ENCODE peak calls at places on chromosomes 6 and 20, in six cellular contexts. Q, Y, F, S, K and B are unnamed samples.

GRCh38 chr20:2299301-2299700 is 3.5 kb downstream of the TGM3 start:
- DNase-seq in Q (no peak), Y (no peak), S (no peak), F (peak; percentile 85), K (peak; percentile 22), B (no peak)

GRCh38 chr6:34522740-34523139 is 33.4 kb downstream of the SPDEF start:
- DNase-seq in Q (no peak), K (no peak), Y (no peak), S (no peak), F (no peak), B (peak; percentile 15)

GRCh38 chr20:32446301-32447100 is 88.4 kb downstream of the ASXL1 start:
- DNase-seq in K (no peak), Q (no peak), S (peak; percentile 70), F (peak; percentile 23), Y (no peak), B (peak; percentile 76)

GRCh38 chr6:83183082-83183828 is 9.8 kb downstream of the PGM3 start:
- DNase-seq in K (no peak), S (no peak), F (no peak), Y (no peak), Q (no peak), B (no peak)

GRCh38 chr20:51176846-51177245 is 153.9 kb upstream of the KCNG1 start:
- DNase-seq in S (no peak), Y (no peak), Q (no peak), F (no peak), K (no peak), B (no peak)

GRCh38 chr6:155075938-155076337 is 80.8 kb downstream of the TIAM2 start:
- DNase-seq in S (no peak), Q (no peak), K (no peak), F (no peak), Y (no peak), B (no peak)

GRCh38 chr6:113406051-113406695 is 451.0 kb upstream of the MARCKS start:
- DNase-seq in K (no peak), Y (no peak), F (no peak), S (no peak), Q (no peak), B (no peak)

GRCh38 chr6:37256692-37257319 is 766 bp upstream of the TBC1D22B start:
- DNase-seq in Y (no peak), Q (no peak), K (no peak), F (no peak), S (no peak), B (no peak)

GRCh38 chr6:154247119-154247814 is 109.3 kb downstream of the IPCEF1 start:
- DNase-seq in Q (no peak), Y (no peak), K (no peak), S (no peak), F (no peak), B (no peak)

GRCh38 chr6:3085074-3085473 is 16.8 kb downstream of the RIPK1 start:
- DNase-seq in Y (no peak), F (no peak), S (no peak), K (no peak), Q (no peak), B (no peak)

GRCh38 chr20:24411003-24411402 is 58.4 kb upstream of the SYNDIG1 start:
- DNase-seq in S (no peak), K (no peak), Y (no peak), Q (no peak), F (no peak), B (no peak)

GRCh38 chr6:19999319-20000191 is 162.4 kb downstream of the ID4 start:
- DNase-seq in F (no peak), K (no peak), Q (no peak), S (no peak), Y (no peak), B (no peak)

GRCh38 chr20:50516180-50516934 is 6.2 kb downstream of the PTPN1 start:
- DNase-seq in Q (no peak), S (no peak), K (no peak), Y (no peak), F (no peak), B (no peak)

GRCh38 chr6:26240157-26240980 is 124.6 kb upstream of the BTN3A2 start:
- DNase-seq in Y (peak; percentile 63), Q (no peak), F (peak; percentile 73), K (no peak), S (no peak), B (no peak)

GRCh38 chr6:155079985-155080452 is 84.9 kb downstream of the TIAM2 start:
- DNase-seq in S (no peak), K (no peak), F (no peak), Y (no peak), Q (no peak), B (no peak)

GRCh38 chr6:43972179-43972914 is 154.9 kb downstream of the MRPL14 start:
- DNase-seq in K (peak; percentile 48), S (no peak), Q (no peak), Y (peak; percentile 22), F (no peak), B (peak; percentile 41)
- TF ChIP-seq CTCF in K (no peak), S (no peak), Q (no peak), Y (no peak), F (no peak), B (no peak)

DNA sequence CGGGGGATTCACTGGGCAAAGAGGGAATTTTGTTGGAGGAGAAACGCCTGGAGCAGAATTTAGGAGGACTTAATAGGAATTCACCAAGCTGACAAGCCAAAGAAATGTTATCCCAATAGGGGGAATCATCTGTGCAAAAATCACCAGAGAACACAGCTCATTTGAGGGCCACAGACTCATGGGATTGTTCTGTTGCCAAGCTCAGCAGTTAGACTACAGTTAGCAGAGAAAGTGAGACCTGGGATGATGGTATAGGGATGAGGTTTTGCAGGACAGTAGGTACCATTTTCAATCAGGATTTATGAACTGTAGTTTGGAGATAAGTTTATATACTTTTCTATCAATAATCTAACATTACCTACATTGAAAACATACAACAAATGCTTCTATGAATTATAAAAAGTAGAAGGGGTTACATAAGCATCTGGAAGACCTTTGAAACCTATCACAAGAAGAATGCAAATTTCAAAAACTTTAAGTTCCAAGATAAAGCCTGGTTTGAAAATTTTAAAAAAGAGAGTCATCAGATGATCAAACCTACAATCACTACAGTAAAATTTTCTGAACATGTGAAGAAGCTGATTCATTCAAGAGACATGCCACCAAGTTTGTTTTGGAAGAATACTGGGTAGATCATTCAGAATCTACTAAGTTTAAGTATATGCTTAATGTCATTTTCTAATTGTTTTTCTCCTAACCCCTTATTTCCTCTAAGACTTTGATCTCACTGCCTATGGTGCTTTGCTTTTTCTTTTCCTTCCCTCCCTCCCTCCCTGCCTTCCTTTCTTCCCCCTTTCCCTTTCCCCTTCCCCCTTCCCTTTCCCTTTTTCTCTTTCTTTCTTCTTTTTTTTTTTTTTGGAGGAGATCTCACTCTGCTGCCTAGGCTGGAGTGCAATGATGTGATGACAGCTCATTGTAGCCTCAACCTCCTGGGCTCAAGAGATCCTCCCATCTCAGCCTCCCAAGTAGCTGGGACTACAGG is 81.5 kb downstream of the KIF13A start:
- DNase-seq in Q (no peak), S (no peak), F (no peak), K (no peak), Y (no peak), B (no peak)
- H3K4me1 ChIP-seq in Q (no peaks in the 10 kb centered on the region), S (no peaks in the 10 kb centered on the region), F (no peaks in the 10 kb centered on the region), K (peaks cover 19% of the 10 kb centered on the region), Y (no peaks in the 10 kb centered on the region), B (peaks cover 32% of the 10 kb centered on the region)

GRCh38 chr6:29419516-29419915 is 4.8 kb downstream of the OR12D1 start:
- DNase-seq in F (no peak), Y (no peak), Q (no peak), S (no peak), K (no peak), B (no peak)

DNA sequence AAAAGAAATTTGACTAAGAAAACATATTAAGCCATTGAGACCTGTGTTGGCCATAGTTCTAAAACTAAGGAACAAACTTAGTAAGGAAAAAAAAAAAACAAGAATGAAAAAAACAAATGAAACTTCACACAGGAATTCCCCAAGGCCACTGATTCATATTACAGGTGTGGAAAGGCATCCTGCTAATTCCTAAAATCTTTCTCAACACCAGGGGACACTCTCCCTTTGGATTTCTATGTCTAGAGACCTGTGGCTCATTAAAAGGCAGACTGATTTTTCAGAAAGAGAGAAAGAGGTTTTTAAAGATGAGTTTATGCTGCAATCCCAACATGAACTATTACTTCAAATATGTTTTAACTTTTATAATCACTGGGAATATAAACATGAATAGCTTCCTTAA is at the start of gene OR12D1:
- DNase-seq in S (no peak), F (no peak), Q (no peak), Y (no peak), K (no peak), B (no peak)
- TF ChIP-seq CTCF in S (no peak), F (no peak), Q (peak; percentile 22), Y (peak; percentile 59), K (peak; percentile 29), B (peak; percentile 38)

GRCh38 chr6:15242937-15243614 is 2.8 kb upstream of the JARID2 start:
- DNase-seq in S (no peak), K (no peak), F (no peak), Y (peak; percentile 58), Q (no peak), B (no peak)
- H3K4me1 ChIP-seq in S (no peaks in the 10 kb centered on the region), K (peaks cover 6% of the 10 kb centered on the region), F (peaks cover 4% of the 10 kb centered on the region), Y (peaks cover 6% of the 10 kb centered on the region), Q (peaks cover 11% of the 10 kb centered on the region), B (no peaks in the 10 kb centered on the region)

GRCh38 chr6:170456886-170457698 is 96.0 kb downstream of the PSMB1 start:
- DNase-seq in S (no peak), K (no peak), Y (no peak), Q (no peak), F (no peak), B (no peak)
- TF ChIP-seq CTCF in S (no peak), K (no peak), Y (no peak), Q (no peak), F (no peak), B (no peak)

DNA sequence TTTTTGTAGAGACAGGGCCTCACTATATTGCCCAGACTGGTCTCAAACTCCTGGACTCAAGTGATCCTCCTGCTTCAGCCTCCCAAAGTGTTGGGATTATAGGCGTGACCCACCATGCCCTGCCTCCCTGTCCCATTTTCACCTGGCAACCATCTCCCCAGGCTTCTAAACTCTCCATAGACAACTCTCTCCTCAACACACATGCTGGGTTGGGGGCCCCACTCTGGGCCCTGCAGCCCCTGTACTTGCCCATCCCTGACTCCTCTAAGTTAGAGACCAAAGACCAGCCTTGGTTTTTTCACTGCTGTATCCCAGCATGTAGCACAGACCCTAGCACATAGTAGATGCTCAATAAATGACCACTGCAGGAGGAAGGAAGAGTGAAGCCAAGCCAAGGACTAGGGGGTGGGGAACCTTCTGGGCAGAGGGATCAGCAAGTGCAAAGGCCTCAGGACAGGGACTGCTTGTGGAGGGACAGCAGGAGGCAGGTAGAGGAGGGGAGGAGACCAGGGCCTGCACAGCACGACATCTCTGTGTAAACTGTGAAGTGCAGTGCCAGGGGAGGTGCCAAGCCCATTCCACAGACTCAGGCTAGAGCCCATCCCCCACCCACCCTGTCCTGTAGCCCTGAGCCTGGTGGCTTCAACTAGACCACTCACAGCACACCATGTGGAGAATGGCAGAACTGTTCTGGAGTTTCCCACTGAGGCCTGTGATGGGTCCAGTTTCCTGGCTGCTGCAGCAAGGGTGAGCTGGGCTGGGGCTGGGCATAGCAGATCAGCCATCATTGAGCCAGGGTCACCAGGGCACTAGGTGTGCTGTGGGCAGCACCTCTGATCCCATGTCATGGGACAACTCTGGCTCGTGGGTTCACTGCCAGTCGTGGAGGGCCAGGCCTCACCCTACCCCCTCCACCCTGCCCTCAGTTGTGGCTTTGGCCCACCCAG is 3.4 kb upstream of the SRC start:
- DNase-seq in S (no peak), K (no peak), Y (peak; percentile 30), F (no peak), Q (no peak), B (peak; percentile 77)
- H3K4me1 ChIP-seq in S (peaks cover 7% of the 10 kb centered on the region), K (peaks cover 35% of the 10 kb centered on the region), Y (no peaks in the 10 kb centered on the region), F (peaks cover 17% of the 10 kb centered on the region), Q (peaks cover 6% of the 10 kb centered on the region), B (peaks cover 29% of the 10 kb centered on the region)